ENCODE peak calls at places on chromosomes 5 and 9, in four cellular contexts. X is IMR-90, O is trophoblast cell, T is mesendoderm. E is an unnamed sample. For H3K79me1, the result is how much of the 10 kb centered on the place peaks cover.

GRCh38 chr5:71910741-71911140 is 191.7 kb downstream of the CARTPT start:
- DNase-seq in X (peak), O (no peak), T (no peak), E (no peak)

GRCh38 chr5:173715607-173716006 is 99.2 kb upstream of the BOD1 start:
- DNase-seq in X (peak), O (no peak), T (peak), E (no peak)

GRCh38 chr9:97866848-97867247 is 13.8 kb downstream of the FOXE1 start:
- DNase-seq in X (no peak), O (no peak), T (no peak), E (no peak)

GRCh38 chr5:38468978-38469706 is 87.3 kb downstream of the LIFR start:
- DNase-seq in X (no peak), O (no peak), T (no peak), E (no peak)

GRCh38 chr9:82299870-82300269 is 311.3 kb downstream of the SPATA31D1 start:
- DNase-seq in X (no peak), O (no peak), T (no peak), E (no peak)

GRCh38 chr5:1594336-1595106 is 70.8 kb upstream of the LPCAT1 start:
- DNase-seq in X (no peak), O (peak), T (peak), E (peak)

GRCh38 chr9:131666779-131667178 is 73.1 kb downstream of the RAPGEF1 start:
- DNase-seq in X (no peak), O (no peak), T (no peak), E (no peak)

GRCh38 chr5:138844812-138845513 is 30.2 kb downstream of the LRRTM2 start:
- DNase-seq in X (peak), O (peak), T (no peak), E (no peak)

GRCh38 chr9:26502311-26502710 is 390.3 kb downstream of the CAAP1 start:
- DNase-seq in X (no peak), O (no peak), T (peak), E (no peak)

GRCh38 chr9:129178579-129178909 is 483 bp upstream of the IER5L start:
- DNase-seq in X (no peak), O (no peak), T (no peak), E (no peak)

GRCh38 chr9:15271403-15271802 is 35.6 kb downstream of the TTC39B start:
- DNase-seq in X (no peak), O (no peak), T (no peak), E (no peak)

GRCh38 chr5:116944171-116944570 is 369.5 kb upstream of the SEMA6A start:
- DNase-seq in X (no peak), O (peak), T (peak), E (no peak)

GRCh38 chr5:34687269-34688011 is 31.3 kb downstream of the RAI14 start:
- DNase-seq in X (peak), O (peak), T (no peak), E (no peak)

GRCh38 chr5:86143837-86144236 is 473.9 kb upstream of the COX7C start:
- DNase-seq in X (no peak), O (no peak), T (no peak), E (no peak)

GRCh38 chr9:13992136-13992798 is 321.7 kb downstream of the NFIB start:
- DNase-seq in X (no peak), O (no peak), T (no peak), E (no peak)

GRCh38 chr5:175557778-175558177 is 79.4 kb downstream of the SFXN1 start:
- DNase-seq in X (no peak), O (no peak), T (no peak), E (no peak)

GRCh38 chr9:91800473-91800872 is 149.6 kb downstream of the ROR2 start:
- DNase-seq in X (no peak), O (no peak), T (no peak), E (no peak)

GRCh38 chr5:50583621-50584020 is 82.8 kb upstream of the PARP8 start:
- DNase-seq in X (no peak), O (no peak), T (peak), E (no peak)

GRCh38 chr9:89410709-89411111 is 87.2 kb downstream of the SEMA4D start:
- DNase-seq in X (no peak), O (peak), T (peak), E (no peak)

GRCh38 chr5:33048315-33048714 is 337.2 kb downstream of the NPR3 start:
- DNase-seq in X (no peak), O (no peak), T (no peak), E (no peak)

GRCh38 chr5:107513337-107514125 is 157.2 kb downstream of the EFNA5 start:
- DNase-seq in X (no peak), O (no peak), T (no peak), E (no peak)

GRCh38 chr9:131097948-131098278 is 1.6 kb downstream of the AIF1L start:
- DNase-seq in X (no peak), O (no peak), T (no peak), E (no peak)

GRCh38 chr9:131367445-131367844 is 26.4 kb upstream of the PRRC2B start:
- DNase-seq in X (no peak), O (no peak), T (no peak), E (no peak)

GRCh38 chr5:55749387-55749786 is 11.5 kb downstream of the DDX4 start:
- DNase-seq in X (no peak), O (no peak), T (no peak), E (no peak)

GRCh38 chr5:179914032-179914755 is 6.5 kb upstream of the TBC1D9B start:
- DNase-seq in X (peak), O (peak), T (peak), E (no peak)

GRCh38 chr9:489198-490197 is 274.8 kb downstream of the DOCK8 start:
- DNase-seq in X (no peak), O (no peak), T (no peak), E (no peak)

GRCh38 chr9:92439921-92440750 is 15.9 kb upstream of the OMD start:
- DNase-seq in X (peak), O (peak), T (no peak), E (no peak)

GRCh38 chr5:113487411-113487778 is 858 bp downstream of the MCC start:
- DNase-seq in X (peak), O (no peak), T (peak), E (peak)
- H3K4me3 ChIP-seq in X (peak), O (peak), T (peak), E (peak)

DNA sequence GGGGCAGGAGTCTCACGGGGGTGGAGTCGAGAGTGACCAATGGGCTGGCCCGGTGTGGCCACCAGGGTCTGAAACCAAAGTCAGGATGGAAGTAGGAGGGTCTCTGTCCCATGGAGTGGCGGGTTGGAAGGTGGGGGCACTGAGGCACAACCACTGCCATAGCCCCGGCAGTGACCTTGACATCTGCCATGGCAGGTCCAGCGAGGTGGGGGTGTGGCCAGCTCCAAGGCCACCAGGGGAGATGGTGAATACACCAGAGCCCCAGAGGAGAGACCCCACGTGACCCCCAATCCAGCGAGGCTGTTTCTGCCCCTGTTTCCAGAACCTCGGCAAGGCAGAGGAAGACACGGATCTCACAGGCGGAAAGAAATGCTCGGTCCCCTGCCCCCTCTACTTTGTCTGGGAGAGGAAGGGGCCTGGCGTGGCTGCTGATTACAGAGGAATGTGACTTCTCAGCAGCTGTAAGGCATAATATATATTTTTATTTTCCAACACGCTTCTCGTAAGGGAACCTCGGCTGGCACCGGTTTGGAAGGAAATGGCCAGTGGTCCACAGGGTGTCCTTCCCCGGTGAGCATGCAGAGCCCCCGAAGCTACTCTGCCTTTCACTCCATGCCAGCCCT is 105.7 kb upstream of the SARDH start:
- DNase-seq in X (no peak), O (no peak), T (no peak), E (no peak)
- H3K79me1 ChIP-seq in X (under half), O (under half), T (under half), E (under half)

DNA sequence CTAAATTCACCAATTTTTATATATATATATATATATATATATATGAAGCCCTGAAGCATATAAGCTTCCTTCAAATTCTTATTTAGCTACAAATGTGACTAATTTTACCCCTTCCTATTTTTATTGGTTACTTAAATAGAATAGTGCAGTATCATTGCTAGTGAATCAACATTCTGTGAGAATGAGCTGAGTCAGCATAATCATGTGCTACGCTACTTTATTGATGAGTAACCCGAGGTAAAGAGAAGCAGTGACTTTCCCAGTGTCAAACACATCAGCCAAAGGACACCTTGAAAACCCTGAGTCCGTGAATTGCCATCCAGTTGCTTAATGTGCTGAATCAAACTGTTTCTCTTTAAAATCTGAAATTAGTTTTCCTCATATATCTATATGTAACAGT is 546.2 kb downstream of the DMRTA1 start:
- DNase-seq in X (no peak), O (no peak), T (no peak), E (no peak)
- H3K18ac ChIP-seq in X (no peak), O (no peak), T (no peak), E (no peak)

DNA sequence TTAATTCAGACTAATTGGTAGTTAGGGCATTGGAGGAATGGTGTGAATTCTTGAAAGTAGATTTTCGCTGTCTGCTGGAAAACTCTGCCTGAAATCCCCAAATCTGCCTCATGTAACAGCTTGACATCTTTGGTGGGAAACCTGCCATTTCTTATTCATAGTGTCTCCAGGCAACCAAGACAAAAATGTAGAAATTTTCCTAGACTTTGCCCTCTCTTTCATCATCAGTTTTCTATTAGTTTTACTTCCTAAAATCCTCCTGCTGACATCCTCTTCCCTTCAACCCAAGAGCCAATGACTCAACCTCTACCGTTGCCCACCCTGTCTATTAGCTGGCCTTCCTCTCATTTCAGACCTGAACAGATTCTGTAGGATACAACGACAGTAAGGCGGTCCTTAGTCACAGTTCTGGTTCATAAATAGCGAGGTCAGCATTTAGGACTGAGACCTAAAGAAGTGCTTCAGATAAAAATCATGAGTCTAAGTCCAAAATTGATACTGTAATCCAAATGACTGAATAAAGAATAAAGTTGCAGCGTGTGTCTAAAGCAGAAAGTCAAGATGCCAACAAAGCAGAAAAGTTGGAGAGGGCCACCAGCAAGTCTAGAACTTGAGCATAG is 133.9 kb downstream of the MUSK start:
- DNase-seq in X (peak), O (peak), T (peak), E (no peak)
- H3K4me3 ChIP-seq in X (no peak), O (no peak), T (no peak), E (no peak)

GRCh38 chr9:35713578-35713977 is 18.4 kb downstream of the TLN1 start:
- DNase-seq in X (no peak), O (no peak), T (no peak), E (no peak)
- H3K79me1 ChIP-seq in X (under half), O (under half), T (under half), E (under half)

GRCh38 chr9:109934499-109935214 is 154.7 kb downstream of the PALM2AKAP2 start:
- DNase-seq in X (peak), O (peak), T (peak), E (no peak)
- H3K18ac ChIP-seq in X (peak), O (no peak), T (no peak), E (no peak)

DNA sequence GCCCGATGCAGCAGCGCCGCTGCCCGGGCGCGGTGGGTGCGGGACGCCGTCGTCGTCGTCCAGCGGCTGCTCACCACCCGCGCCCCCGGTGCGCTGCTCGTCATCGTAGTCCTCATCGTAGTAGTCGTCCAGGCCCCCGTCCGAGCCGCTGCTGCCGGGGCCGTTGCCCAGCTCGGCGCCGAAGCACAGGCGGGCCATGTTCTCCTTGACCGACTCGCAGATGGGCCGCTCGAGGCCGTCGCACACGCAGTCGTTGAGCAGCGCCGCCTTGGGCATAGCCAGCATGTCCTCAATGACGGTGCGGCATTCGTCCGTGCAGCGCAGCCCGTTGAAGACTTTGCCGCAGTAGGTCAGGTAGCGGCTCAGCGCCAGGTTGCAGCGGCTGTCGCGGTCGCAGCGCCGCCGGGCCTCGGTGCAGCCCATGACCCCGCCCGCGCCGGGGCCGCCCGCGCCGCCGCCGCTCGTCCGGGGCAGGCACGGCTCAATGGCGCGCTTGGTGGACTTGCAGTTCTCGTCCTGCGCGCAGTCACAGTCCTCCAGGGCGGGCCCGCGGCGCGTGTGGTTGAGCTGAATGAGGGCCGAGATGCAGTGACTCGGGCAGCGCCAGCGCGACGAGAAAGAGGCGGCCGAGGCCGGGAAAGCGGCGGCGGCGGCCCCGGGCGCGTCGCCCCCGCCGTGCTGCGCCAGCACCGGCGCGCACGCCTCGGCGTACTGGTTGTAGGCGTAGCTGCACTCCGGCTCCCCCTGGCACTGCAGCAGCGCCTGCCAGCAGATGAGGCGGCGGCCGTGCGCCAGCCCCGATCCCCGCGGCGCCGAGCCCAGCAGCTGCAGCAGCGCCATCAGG is 1.2 kb downstream of the GAS1 start:
- DNase-seq in X (peak), O (peak), T (peak), E (no peak)
- H3K4me3 ChIP-seq in X (peak), O (peak), T (peak), E (peak)

GRCh38 chr9:134847138-134847537 is 33.5 kb upstream of the FCN2 start:
- DNase-seq in X (no peak), O (no peak), T (no peak), E (no peak)
- H3K79me1 ChIP-seq in X (under half), O (under half), T (under half), E (under half)

GRCh38 chr5:97182571-97183099 is 412 bp downstream of the RIOK2 start:
- DNase-seq in X (peak), O (no peak), T (no peak), E (no peak)
- H3K18ac ChIP-seq in X (peak), O (peak), T (peak), E (peak)

GRCh38 chr5:6732634-6733410 is 19.6 kb downstream of the TENT4A start:
- DNase-seq in X (peak), O (no peak), T (no peak), E (no peak)
- H3K4me3 ChIP-seq in X (peak), O (no peak), T (no peak), E (no peak)